ENCODE peak calls at places on chromosome 14, in nine cellular contexts. G, W, S, M, F, H, K, Z and C are unnamed samples. For H3K36me3, the result is how much of the 10 kb centered on the place peaks cover.

GRCh38 chr14:64727551-64728071 is 23.4 kb downstream of the PLEKHG3 start:
- DNase-seq in G (no peak), W (no peak), S (no peak), M (no peak), F (no peak), H (no peak), K (no peak), Z (no peak), C (no peak)

GRCh38 chr14:69631509-69631908 is 20.1 kb downstream of the SUSD6 start:
- DNase-seq in G (peak), W (no peak), S (no peak), M (no peak), F (no peak), H (no peak), K (peak), Z (no peak), C (no peak)

GRCh38 chr14:94355191-94355794 is 32.2 kb upstream of the SERPINA6 start:
- DNase-seq in G (peak), W (peak), S (no peak), M (no peak), F (peak), H (peak), K (peak), Z (peak), C (peak)

GRCh38 chr14:27739657-27740156 is 1026.9 kb upstream of the FOXG1 start:
- DNase-seq in G (no peak), W (no peak), S (no peak), M (no peak), F (no peak), H (no peak), K (no peak), Z (no peak), C (no peak)

GRCh38 chr14:51783765-51784164 is 76.6 kb upstream of the GNG2 start:
- DNase-seq in G (peak), W (no peak), S (no peak), M (no peak), F (peak), H (no peak), K (peak), Z (no peak), C (no peak)

GRCh38 chr14:45212231-45212630 is 40.8 kb downstream of the MIS18BP1 start:
- DNase-seq in G (no peak), W (no peak), S (no peak), M (no peak), F (no peak), H (no peak), K (no peak), Z (no peak), C (no peak)

GRCh38 chr14:30445394-30445793 is 113.6 kb upstream of the G2E3 start:
- DNase-seq in G (no peak), W (no peak), S (no peak), M (no peak), F (no peak), H (no peak), K (peak), Z (no peak), C (no peak)

GRCh38 chr14:67577909-67578749 is 21.9 kb downstream of the PIGH start:
- DNase-seq in G (no peak), W (no peak), S (no peak), M (no peak), F (no peak), H (no peak), K (no peak), Z (no peak), C (no peak)

DNA sequence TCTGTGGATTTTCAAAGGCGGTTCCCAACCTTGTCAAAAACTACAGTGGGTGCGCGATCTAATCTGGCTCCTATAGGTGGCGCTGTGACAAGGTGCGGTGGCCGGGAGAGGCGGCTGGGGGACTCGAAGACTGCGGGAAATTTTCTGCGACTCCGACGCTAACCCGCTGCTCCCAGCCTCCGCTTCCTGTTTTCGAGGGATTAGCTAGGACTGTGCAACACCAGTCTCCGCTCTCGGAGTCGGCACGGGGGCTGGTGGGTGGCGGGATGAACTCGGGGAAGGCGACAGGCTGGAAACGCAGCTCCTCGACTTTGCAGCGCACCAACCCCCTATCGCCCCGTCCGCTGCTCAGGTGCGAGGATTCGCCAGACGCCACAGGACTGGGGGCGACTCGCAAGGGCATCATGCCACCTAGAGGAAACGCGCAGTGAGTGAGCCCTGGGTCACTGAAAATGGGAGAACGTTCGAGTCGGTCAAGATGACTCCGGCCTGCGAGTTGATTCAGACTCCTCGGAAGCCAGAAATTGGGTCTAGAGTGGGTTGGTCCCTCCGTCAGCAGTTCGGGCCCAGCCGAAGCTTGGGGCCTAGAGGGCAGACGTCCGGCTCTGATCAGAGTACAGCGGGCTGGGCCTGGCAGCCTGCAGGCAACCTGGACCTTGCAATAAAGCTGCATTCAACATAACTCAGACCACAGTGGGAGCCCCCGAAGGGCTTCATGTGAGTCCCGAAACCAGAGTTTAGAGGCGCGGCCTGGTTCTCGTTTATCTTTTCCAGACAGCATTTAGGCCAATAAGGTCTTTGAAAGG is 5.5 kb upstream of the PAX9 start:
- DNase-seq in G (no peak), W (peak), S (no peak), M (no peak), F (peak), H (no peak), K (peak), Z (no peak), C (no peak)
- H3K4me3 ChIP-seq in G (no peak), W (no peak), S (no peak), M (no peak), F (peak), H (no peak), K (peak), Z (no peak), C (no peak)

DNA sequence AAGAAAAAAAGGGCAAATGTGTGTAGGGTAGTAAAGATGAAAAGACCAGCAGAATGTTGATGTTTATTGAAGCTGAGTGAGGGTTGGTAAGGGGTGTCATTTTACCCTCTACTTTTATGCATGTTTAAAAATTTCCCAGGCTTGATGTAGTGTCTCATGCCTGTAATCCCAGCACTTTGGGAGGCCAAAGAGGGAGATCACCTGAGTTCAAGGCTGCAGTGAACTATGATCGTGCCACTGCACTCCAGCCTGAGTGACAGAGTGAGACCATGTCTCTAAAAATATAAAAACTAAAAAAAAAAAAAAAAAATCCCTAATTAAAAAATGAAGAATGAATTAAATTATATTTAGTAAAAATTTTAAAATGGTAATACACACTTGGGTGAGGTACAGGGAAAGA is 8.5 kb downstream of the SEL1L start:
- DNase-seq in G (no peak), W (no peak), S (no peak), M (no peak), F (no peak), H (no peak), K (no peak), Z (no peak), C (no peak)
- H3K36me3 ChIP-seq in G (under half), W (under half), S (under half), M (under half), F (under half), H (under half), K (under half), Z (half or more), C (under half)

DNA sequence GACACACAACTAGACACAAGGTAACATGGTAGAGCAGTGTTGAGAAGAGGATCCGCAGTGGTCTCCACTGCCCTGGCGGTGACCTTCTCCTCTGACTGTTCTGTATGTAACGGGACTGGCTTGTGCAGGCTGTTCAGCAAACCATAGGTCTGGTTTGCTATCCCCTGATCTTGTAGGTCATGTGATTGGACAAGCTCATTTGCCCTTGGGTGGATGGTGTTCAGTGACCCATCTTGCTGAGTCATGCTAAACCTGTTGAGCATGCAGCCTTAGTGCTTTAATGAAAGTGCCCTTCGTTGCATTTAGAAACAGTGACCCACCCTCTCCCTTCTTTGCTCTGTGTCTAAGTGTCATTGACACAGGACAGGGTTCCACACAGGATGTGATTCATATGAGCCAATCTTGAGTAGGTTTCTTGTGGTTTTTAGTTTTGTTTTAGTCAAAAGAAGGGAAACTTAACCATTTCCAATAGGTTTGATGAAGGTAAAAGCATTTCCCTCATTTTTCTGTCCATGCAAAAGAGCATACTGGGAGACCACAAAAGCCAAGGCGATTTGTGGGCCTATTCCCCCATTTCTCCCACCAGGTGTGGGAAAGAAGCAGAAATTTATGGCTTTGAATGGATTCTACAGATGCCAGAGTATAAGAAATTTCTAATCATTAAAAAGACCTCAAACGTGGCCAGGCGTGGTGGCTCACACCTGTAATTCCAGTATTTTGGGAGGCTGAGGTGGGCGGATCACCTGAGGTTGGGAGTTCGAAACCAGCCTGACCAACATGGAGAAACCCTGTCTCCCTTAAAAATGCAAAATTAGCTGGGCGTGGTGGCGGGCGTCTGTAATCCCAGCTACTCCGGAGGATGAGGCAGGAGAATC is 32.6 kb upstream of the HIF1A start:
- DNase-seq in G (peak), W (no peak), S (no peak), M (no peak), F (peak), H (peak), K (peak), Z (no peak), C (peak)
- H3K4me3 ChIP-seq in G (peak), W (no peak), S (no peak), M (no peak), F (no peak), H (no peak), K (peak), Z (no peak), C (no peak)

GRCh38 chr14:75077794-75078193 is 8.4 kb downstream of the ZC2HC1C start:
- DNase-seq in G (no peak), W (no peak), S (no peak), M (no peak), F (no peak), H (no peak), K (no peak), Z (no peak), C (no peak)
- H3K36me3 ChIP-seq in G (under half), W (under half), S (under half), M (under half), F (under half), H (under half), K (under half), Z (under half), C (under half)

GRCh38 chr14:88983755-88984154 is 159.3 kb downstream of the TTC8 start:
- DNase-seq in G (peak), W (no peak), S (no peak), M (peak), F (peak), H (no peak), K (peak), Z (no peak), C (no peak)

GRCh38 chr14:88989911-88990310 is 165.5 kb downstream of the TTC8 start:
- DNase-seq in G (no peak), W (no peak), S (no peak), M (no peak), F (peak), H (no peak), K (no peak), Z (no peak), C (no peak)

GRCh38 chr14:88987516-88987915 is 163.1 kb downstream of the TTC8 start:
- DNase-seq in G (no peak), W (no peak), S (no peak), M (no peak), F (peak), H (no peak), K (peak), Z (no peak), C (no peak)

GRCh38 chr14:88985654-88986053 is 161.2 kb downstream of the TTC8 start:
- DNase-seq in G (no peak), W (no peak), S (no peak), M (no peak), F (no peak), H (no peak), K (no peak), Z (no peak), C (no peak)

DNA sequence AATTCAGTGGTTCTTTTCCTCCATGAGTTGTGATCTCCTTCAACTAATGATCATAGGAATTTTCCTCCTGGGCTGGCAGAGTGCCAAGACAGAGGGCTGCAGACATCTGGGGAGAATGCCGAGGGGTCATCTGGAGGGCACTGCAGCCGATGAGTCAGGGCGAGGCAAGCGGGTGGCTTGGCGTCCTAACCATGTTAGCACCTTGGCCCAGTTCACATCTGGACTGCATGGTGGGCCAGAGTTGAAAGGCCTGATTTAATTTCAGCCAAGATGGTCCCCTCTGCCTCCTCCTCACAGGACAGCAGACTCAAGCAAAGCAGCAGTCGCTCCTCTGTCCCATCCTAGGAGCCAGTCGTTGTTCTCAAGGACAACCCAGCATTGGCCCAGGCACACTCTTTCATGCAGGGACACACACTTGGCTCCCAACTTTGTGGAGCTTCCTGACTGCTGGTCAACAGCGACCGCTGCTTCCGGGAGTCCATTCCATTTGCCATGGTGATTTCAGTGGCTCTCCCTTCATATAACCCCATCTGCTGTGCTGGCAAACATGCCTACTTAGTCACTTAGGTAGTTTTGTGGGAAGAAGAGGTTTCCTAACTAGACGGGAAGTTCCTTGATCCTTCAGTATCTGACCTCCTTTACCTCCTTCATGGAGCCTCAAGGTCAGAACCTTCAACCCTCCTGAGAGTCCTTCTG is 161.8 kb downstream of the TTC8 start:
- DNase-seq in G (peak), W (no peak), S (no peak), M (no peak), F (no peak), H (no peak), K (peak), Z (no peak), C (no peak)
- H3K4me3 ChIP-seq in G (no peak), W (no peak), S (no peak), M (no peak), F (no peak), H (no peak), K (no peak), Z (no peak), C (no peak)

GRCh38 chr14:22838631-22839041 is 2.3 kb downstream of the MMP14 start:
- DNase-seq in G (peak), W (no peak), S (no peak), M (peak), F (peak), H (no peak), K (no peak), Z (no peak), C (no peak)

GRCh38 chr14:22839159-22839779 is 2.9 kb downstream of the MMP14 start:
- DNase-seq in G (peak), W (no peak), S (no peak), M (no peak), F (peak), H (no peak), K (no peak), Z (peak), C (no peak)

GRCh38 chr14:22836301-22837058 is at the start of gene MMP14:
- DNase-seq in G (peak), W (peak), S (peak), M (peak), F (peak), H (peak), K (peak), Z (peak), C (peak)

GRCh38 chr14:22837059-22837749 is 819 bp downstream of the MMP14 start:
- DNase-seq in G (peak), W (peak), S (no peak), M (no peak), F (no peak), H (no peak), K (peak), Z (peak), C (peak)

GRCh38 chr14:22837750-22838538 is 1.6 kb downstream of the MMP14 start:
- DNase-seq in G (peak), W (peak), S (peak), M (no peak), F (peak), H (peak), K (peak), Z (peak), C (peak)
- H3K36me3 ChIP-seq in G (under half), W (under half), S (under half), M (under half), F (under half), H (under half), K (under half), Z (under half), C (under half)

GRCh38 chr14:38211258-38211735 is 3.6 kb downstream of the SSTR1 start:
- DNase-seq in G (no peak), W (no peak), S (no peak), M (no peak), F (no peak), H (no peak), K (no peak), Z (no peak), C (no peak)
- H3K4me3 ChIP-seq in G (peak), W (peak), S (peak), M (peak), F (no peak), H (peak), K (no peak), Z (peak), C (peak)

GRCh38 chr14:37591311-37591940 is 3.6 kb downstream of the FOXA1 start:
- DNase-seq in G (no peak), W (no peak), S (no peak), M (no peak), F (peak), H (no peak), K (peak), Z (no peak), C (no peak)
- H3K36me3 ChIP-seq in G (under half), W (under half), S (under half), M (under half), F (under half), H (under half), K (half or more), Z (under half), C (under half)

DNA sequence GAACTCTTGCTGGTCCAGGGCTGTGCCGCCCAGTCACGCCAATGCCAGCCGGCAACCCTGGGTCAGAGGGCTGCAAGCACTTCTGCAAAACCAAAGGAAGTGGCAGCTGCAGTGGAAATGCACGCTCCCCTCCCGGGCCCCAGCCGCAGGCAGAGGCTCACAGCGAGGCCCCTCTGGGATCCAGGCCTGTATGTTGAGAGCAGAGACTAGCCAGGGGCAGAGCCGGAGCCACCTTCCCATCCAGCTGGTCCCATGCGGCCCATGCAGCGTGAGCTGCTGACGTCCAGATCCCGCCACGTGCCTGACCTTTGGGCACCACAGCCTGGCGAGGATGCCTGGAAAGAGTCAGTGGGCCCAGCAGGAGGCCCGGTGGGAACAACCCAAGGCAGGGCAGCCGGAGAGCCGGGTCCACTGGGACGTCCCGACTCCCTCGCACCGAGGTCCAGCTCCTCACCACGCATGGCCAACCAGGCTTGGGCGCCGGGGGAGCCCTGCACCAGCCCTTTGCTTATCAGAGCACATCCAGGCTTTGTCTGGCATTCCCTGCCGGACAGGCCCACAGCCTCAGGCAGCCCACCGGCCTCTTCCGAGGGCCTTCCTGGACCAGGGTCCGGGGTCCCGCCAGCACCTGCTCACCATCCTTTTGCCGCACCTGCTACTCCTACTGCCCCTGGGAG is 4.3 kb downstream of the GPR132 start:
- DNase-seq in G (no peak), W (no peak), S (no peak), M (no peak), F (no peak), H (no peak), K (no peak), Z (no peak), C (no peak)
- H3K4me3 ChIP-seq in G (no peak), W (no peak), S (peak), M (no peak), F (no peak), H (peak), K (no peak), Z (no peak), C (no peak)

GRCh38 chr14:71665157-71665556 is 267.1 kb upstream of the RGS6 start:
- DNase-seq in G (peak), W (no peak), S (no peak), M (no peak), F (peak), H (no peak), K (peak), Z (no peak), C (no peak)
- H3K36me3 ChIP-seq in G (under half), W (under half), S (under half), M (under half), F (under half), H (under half), K (under half), Z (under half), C (under half)